ENCODE peak calls at places on chromosomes 16 and 17, in four cellular contexts. E is aorta, O is esophagus squamous epithelium, K is stomach. H is an unnamed sample. For H3K4me1, the result is how much of the 10 kb centered on the place peaks cover.

GRCh38 chr16:6341993-6342392 is 990.7 kb upstream of the RBFOX1 start:
- DNase-seq in E (no peak), O (no peak), K (no peak), H (no peak)

GRCh38 chr16:58614212-58614611 is 15.4 kb downstream of the CNOT1 start:
- DNase-seq in E (no peak), O (no peak), K (no peak), H (no peak)

GRCh38 chr17:17636456-17636855 is 44.8 kb upstream of the RAI1 start:
- DNase-seq in E (no peak), O (no peak), K (no peak), H (no peak)

GRCh38 chr17:83064732-83065659 is 14.4 kb upstream of the METRNL start:
- DNase-seq in E (peak), O (no peak), K (peak), H (peak)

GRCh38 chr17:43877031-43877430 is 30.1 kb downstream of the CD300LG start:
- DNase-seq in E (no peak), O (no peak), K (no peak), H (no peak)

GRCh38 chr17:9299695-9300094 is 275.9 kb downstream of the STX8 start:
- DNase-seq in E (no peak), O (no peak), K (no peak), H (no peak)

GRCh38 chr16:63928421-63928820 is 1193.4 kb downstream of the CDH11 start:
- DNase-seq in E (no peak), O (no peak), K (no peak), H (no peak)

GRCh38 chr16:72094266-72094610 is 591 bp downstream of the DHX38 start:
- DNase-seq in E (no peak), O (no peak), K (no peak), H (no peak)

GRCh38 chr16:10871157-10871991 is 5.6 kb upstream of the CIITA start:
- DNase-seq in E (peak), O (no peak), K (peak), H (peak)

GRCh38 chr17:2776589-2777241 is 19.5 kb upstream of the RAP1GAP2 start:
- DNase-seq in E (no peak), O (no peak), K (no peak), H (no peak)

GRCh38 chr17:82152114-82152513 is 54.1 kb upstream of the FASN start:
- DNase-seq in E (no peak), O (no peak), K (no peak), H (no peak)

GRCh38 chr17:43591750-43592562 is 45.8 kb upstream of the ETV4 start:
- DNase-seq in E (peak), O (no peak), K (peak), H (peak)

GRCh38 chr16:81810894-81811538 is 31.9 kb downstream of the PLCG2 start:
- DNase-seq in E (no peak), O (no peak), K (no peak), H (no peak)

GRCh38 chr16:75265911-75266701 is 14.7 kb upstream of the BCAR1 start:
- DNase-seq in E (peak), O (no peak), K (peak), H (peak)

GRCh38 chr16:1645914-1646525 is 32.1 kb upstream of the JPT2 start:
- DNase-seq in E (no peak), O (no peak), K (no peak), H (no peak)

GRCh38 chr17:74493381-74493833 is 27.0 kb downstream of the CD300A start:
- DNase-seq in E (peak), O (no peak), K (peak), H (peak)

GRCh38 chr16:56990407-56991286 is 1.3 kb downstream of the NLRC5 start:
- DNase-seq in E (peak), O (no peak), K (no peak), H (no peak)

GRCh38 chr16:74700206-74701040 is at the start of gene MLKL:
- DNase-seq in E (peak), O (no peak), K (peak), H (peak)

GRCh38 chr17:57898487-57899311 is 48.9 kb upstream of the MRPS23 start:
- DNase-seq in E (peak), O (no peak), K (peak), H (peak)

GRCh38 chr17:57900991-57901743 is 51.3 kb upstream of the MRPS23 start:
- DNase-seq in E (no peak), O (no peak), K (peak), H (no peak)

GRCh38 chr17:57902117-57902799 is 52.4 kb upstream of the MRPS23 start:
- DNase-seq in E (no peak), O (no peak), K (no peak), H (no peak)

GRCh38 chr17:57899391-57899790 is 49.5 kb upstream of the MRPS23 start:
- DNase-seq in E (no peak), O (no peak), K (no peak), H (no peak)

GRCh38 chr17:57899822-57900221 is 50.0 kb upstream of the MRPS23 start:
- DNase-seq in E (peak), O (no peak), K (peak), H (no peak)
- H3K4me1 ChIP-seq in E (under half), O (half or more), K (half or more), H (half or more)

GRCh38 chr16:48050871-48051270 is 104.9 kb downstream of the ABCC12 start:
- DNase-seq in E (no peak), O (no peak), K (no peak), H (no peak)

GRCh38 chr16:48053346-48053745 is 102.4 kb downstream of the ABCC12 start:
- DNase-seq in E (no peak), O (no peak), K (no peak), H (no peak)

GRCh38 chr16:48052731-48053130 is 103.1 kb downstream of the ABCC12 start:
- DNase-seq in E (no peak), O (no peak), K (no peak), H (no peak)

GRCh38 chr16:48057085-48057484 is 98.7 kb downstream of the ABCC12 start:
- DNase-seq in E (no peak), O (no peak), K (no peak), H (no peak)

GRCh38 chr16:48054881-48055601 is 100.8 kb downstream of the ABCC12 start:
- DNase-seq in E (no peak), O (no peak), K (peak), H (no peak)
- H3K4me3 ChIP-seq in E (no peak), O (no peak), K (no peak), H (no peak)

GRCh38 chr16:46850619-46851555 is 19.9 kb upstream of the C16orf87 start:
- DNase-seq in E (no peak), O (no peak), K (no peak), H (no peak)
- H3K4me1 ChIP-seq in E (under half), O (under half), K (under half), H (under half)

DNA sequence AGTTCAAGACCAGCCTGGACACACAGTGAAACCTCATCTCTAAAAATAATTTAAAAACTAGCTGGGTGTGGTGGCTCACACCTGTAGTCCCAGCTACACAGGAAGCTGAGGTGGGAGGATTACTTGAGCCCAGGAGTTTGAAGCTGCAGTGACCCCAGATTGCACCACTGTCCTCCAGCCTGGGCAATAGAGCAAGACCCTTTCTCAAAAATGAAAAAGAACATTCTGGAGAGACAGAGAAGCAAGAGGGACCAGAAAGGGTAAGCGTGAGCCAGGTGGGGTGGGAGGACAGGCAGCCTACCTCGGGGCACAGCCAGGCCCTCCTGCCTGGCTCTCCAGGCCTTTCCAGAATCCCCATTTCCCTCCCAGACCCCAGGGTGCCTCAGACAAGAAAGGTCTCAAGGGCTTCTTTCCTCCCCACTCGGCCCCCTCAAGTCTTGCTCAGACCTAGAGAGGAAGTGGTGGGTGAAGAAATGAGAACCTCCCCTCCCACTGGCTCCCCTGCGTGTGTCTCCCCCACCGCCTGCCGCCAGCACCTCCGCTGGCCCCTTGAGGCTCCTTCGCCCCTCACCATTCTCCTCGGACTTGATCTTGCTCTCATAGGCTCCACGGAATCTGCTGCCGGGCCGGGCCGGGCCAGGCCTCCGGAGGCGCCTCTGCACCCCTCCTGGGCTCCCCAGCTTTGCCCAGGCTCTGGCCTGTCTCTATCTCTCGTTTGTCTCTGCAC is 501 bp downstream of the C16orf54 start:
- DNase-seq in E (peak), O (no peak), K (no peak), H (no peak)
- H3K4me3 ChIP-seq in E (no peak), O (peak), K (peak), H (peak)

DNA sequence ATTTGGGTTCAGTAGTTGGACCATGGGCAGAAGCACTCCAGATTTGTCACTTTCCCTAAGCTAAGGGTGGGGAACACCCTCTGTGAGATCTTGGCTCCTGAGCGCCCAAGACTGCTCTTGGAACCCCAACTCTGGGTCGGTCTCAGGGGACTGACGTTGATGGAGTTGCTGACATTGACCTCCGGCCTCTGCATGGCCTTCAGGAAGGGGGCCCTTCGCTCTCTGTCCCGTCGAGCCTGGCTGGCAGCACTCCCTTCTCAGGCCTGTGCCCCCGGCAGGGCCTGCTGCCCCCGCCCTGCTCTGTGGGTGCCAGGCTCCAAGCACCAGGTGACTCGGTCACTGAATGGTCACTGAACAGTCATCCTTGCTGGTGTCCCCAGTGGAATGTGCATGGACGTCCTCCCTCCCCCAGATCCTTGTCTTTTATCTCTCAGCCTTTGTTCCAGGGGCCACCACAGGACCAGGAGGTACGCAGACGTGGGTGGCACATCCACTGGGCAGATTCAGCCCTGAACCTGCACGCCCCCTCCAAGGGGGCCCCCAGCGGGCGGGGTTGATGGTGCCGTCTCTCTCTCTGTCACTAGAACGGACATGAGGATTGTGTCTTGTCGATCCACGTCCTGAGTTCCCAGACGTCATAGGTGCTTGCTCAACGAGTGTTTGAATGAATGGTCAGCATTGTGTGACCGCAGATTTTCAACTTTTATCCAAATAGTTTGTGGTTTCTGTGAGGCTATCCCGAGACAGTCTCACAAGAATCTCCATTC is 314.5 kb downstream of the SEC14L1 start:
- DNase-seq in E (no peak), O (no peak), K (no peak), H (no peak)
- H3K4me1 ChIP-seq in E (under half), O (half or more), K (half or more), H (under half)

DNA sequence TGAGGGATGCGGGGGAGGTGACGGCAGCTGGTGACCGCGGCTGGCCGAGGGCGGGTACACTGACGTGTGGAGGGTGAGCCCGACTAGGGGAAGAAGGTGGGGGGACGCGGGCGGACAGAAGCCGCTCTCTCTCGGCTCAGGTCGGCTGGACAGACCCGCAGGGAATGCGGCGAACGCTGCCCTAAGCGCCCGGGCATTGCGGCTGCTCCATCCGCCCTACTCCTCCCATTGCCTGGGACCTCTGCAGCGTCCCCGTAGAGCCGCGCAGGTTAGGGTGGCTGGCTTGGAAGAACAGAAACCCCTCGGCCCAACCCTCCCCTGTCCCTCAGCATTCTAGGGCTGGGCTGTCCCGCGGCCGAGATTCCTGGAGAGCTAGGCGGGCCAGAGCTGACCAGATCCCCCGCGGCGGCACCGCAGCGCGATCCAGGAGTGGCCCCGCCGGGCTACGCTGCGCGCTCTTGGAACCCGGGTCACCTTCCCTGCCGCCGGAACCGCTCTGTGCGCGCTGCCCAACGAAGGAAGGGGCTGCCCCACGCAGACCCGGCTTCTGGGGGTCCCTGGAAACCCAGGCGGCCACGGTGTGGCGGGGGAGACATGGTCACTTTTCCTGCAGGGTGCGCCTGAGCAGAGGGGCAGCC is 3.0 kb downstream of the DLX4 start:
- DNase-seq in E (no peak), O (no peak), K (no peak), H (no peak)
- H3K4me3 ChIP-seq in E (no peak), O (no peak), K (peak), H (no peak)

DNA sequence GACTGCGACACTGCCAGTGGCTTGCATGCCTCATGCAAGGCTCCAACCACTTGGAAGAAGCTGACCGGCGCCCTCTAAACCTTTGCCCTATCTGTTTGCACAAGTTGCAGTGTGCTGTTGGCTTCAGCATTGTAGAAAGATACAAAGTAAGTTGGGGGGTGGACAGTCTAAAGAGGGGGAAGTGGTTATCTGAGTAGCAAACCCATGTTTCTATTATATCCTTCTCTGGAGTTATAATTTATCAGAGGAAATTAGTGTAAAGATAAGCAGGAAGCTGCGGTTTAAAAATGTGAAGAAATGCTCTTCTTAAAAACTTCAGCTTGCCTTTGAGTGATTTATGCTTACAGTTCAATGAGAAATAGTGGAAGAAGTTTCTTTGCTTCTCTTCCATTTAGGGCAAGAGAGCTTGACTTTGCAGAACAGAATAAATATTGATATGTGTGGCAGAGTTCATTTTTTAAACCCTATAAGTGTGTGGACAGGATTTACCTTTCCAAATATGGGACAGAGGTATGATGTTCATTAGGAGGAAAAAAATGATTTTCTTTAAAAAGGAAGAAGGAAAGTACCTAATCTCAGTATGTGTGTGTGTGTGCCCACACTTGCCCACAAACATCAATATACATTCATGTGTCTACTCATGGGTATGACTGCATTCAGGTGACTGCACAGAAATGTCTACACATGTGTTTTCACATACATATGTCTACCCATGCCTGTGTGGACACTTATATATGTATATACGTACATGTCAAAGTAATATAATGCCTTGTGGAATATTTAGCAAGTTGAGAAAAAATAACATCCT is 8.1 kb downstream of the AMZ2 start:
- DNase-seq in E (no peak), O (no peak), K (no peak), H (no peak)
- H3K4me1 ChIP-seq in E (under half), O (under half), K (under half), H (under half)

GRCh38 chr17:31842416-31843381 is 16.3 kb downstream of the COPRS start:
- DNase-seq in E (peak), O (no peak), K (peak), H (peak)
- H3K4me3 ChIP-seq in E (no peak), O (peak), K (peak), H (peak)